ENCODE peak calls at places on chromosome 5, in four cellular contexts. One of them, this sample, is unnamed.

GRCh38 chr5:173283318-173284288 is 44.6 kb downstream of the STC2 start:
- DNase-seq in small intestine: peak; percentile 51
- DNase-seq in CD8-positive, alpha-beta memory T cell: peak; percentile 15
- DNase-seq in activated CD4-positive, alpha-beta T cell treated with anti-CD3 and anti-CD28 coated beads, Interleukin-2, amount 50 U/mL, for 4 hours: peak; percentile 52
- DNase-seq in this sample: peak; percentile 51

GRCh38 chr5:132251220-132251725 is 6.2 kb upstream of the PDLIM4 start:
- DNase-seq in small intestine: no peak
- DNase-seq in CD8-positive, alpha-beta memory T cell: no peak
- DNase-seq in activated CD4-positive, alpha-beta T cell treated with anti-CD3 and anti-CD28 coated beads, Interleukin-2, amount 50 U/mL, for 4 hours: no peak
- DNase-seq in this sample: no peak

GRCh38 chr5:140989254-140989653 is 23.0 kb downstream of the PCDHAC2 start:
- DNase-seq in small intestine: no peak
- DNase-seq in CD8-positive, alpha-beta memory T cell: no peak
- DNase-seq in activated CD4-positive, alpha-beta T cell treated with anti-CD3 and anti-CD28 coated beads, Interleukin-2, amount 50 U/mL, for 4 hours: no peak
- DNase-seq in this sample: no peak

GRCh38 chr5:118553662-118554061 is 434.7 kb downstream of the DTWD2 start:
- DNase-seq in small intestine: no peak
- DNase-seq in CD8-positive, alpha-beta memory T cell: no peak
- DNase-seq in activated CD4-positive, alpha-beta T cell treated with anti-CD3 and anti-CD28 coated beads, Interleukin-2, amount 50 U/mL, for 4 hours: no peak
- DNase-seq in this sample: no peak

GRCh38 chr5:124453221-124454032 is 293.0 kb downstream of the ZNF608 start:
- DNase-seq in small intestine: no peak
- DNase-seq in CD8-positive, alpha-beta memory T cell: no peak
- DNase-seq in activated CD4-positive, alpha-beta T cell treated with anti-CD3 and anti-CD28 coated beads, Interleukin-2, amount 50 U/mL, for 4 hours: no peak
- DNase-seq in this sample: no peak

GRCh38 chr5:5341531-5342292 is 80.8 kb upstream of the ICE1 start:
- DNase-seq in small intestine: no peak
- DNase-seq in CD8-positive, alpha-beta memory T cell: no peak
- DNase-seq in activated CD4-positive, alpha-beta T cell treated with anti-CD3 and anti-CD28 coated beads, Interleukin-2, amount 50 U/mL, for 4 hours: no peak
- DNase-seq in this sample: no peak

GRCh38 chr5:145531038-145531734 is 304.0 kb downstream of the PRELID2 start:
- DNase-seq in small intestine: peak; percentile 87
- DNase-seq in CD8-positive, alpha-beta memory T cell: no peak
- DNase-seq in activated CD4-positive, alpha-beta T cell treated with anti-CD3 and anti-CD28 coated beads, Interleukin-2, amount 50 U/mL, for 4 hours: no peak
- DNase-seq in this sample: no peak

GRCh38 chr5:140635291-140636257 is 2.6 kb upstream of the CD14 start:
- DNase-seq in small intestine: no peak
- DNase-seq in CD8-positive, alpha-beta memory T cell: no peak
- DNase-seq in activated CD4-positive, alpha-beta T cell treated with anti-CD3 and anti-CD28 coated beads, Interleukin-2, amount 50 U/mL, for 4 hours: no peak
- DNase-seq in this sample: no peak

GRCh38 chr5:673140-673836 is 19.9 kb downstream of the TPPP start:
- DNase-seq in small intestine: no peak
- DNase-seq in CD8-positive, alpha-beta memory T cell: no peak
- DNase-seq in activated CD4-positive, alpha-beta T cell treated with anti-CD3 and anti-CD28 coated beads, Interleukin-2, amount 50 U/mL, for 4 hours: no peak
- DNase-seq in this sample: no peak

GRCh38 chr5:80055491-80056170 is 20.5 kb downstream of the THBS4 start:
- DNase-seq in small intestine: peak; percentile 1
- DNase-seq in CD8-positive, alpha-beta memory T cell: no peak
- DNase-seq in activated CD4-positive, alpha-beta T cell treated with anti-CD3 and anti-CD28 coated beads, Interleukin-2, amount 50 U/mL, for 4 hours: no peak
- DNase-seq in this sample: no peak

GRCh38 chr5:168307022-168307421 is 15.6 kb downstream of the WWC1 start:
- DNase-seq in small intestine: no peak
- DNase-seq in CD8-positive, alpha-beta memory T cell: no peak
- DNase-seq in activated CD4-positive, alpha-beta T cell treated with anti-CD3 and anti-CD28 coated beads, Interleukin-2, amount 50 U/mL, for 4 hours: no peak
- DNase-seq in this sample: no peak

GRCh38 chr5:143402464-143403356 is 776 bp downstream of the NR3C1 start:
- DNase-seq in small intestine: peak; percentile 53
- DNase-seq in CD8-positive, alpha-beta memory T cell: peak; percentile 49
- DNase-seq in activated CD4-positive, alpha-beta T cell treated with anti-CD3 and anti-CD28 coated beads, Interleukin-2, amount 50 U/mL, for 4 hours: peak; percentile 32
- DNase-seq in this sample: peak; percentile 37

GRCh38 chr5:16701134-16702094 is 84.6 kb upstream of the RETREG1 start:
- DNase-seq in small intestine: peak; percentile 85
- DNase-seq in CD8-positive, alpha-beta memory T cell: no peak
- DNase-seq in activated CD4-positive, alpha-beta T cell treated with anti-CD3 and anti-CD28 coated beads, Interleukin-2, amount 50 U/mL, for 4 hours: no peak
- DNase-seq in this sample: no peak

GRCh38 chr5:123474238-123474637 is 37.7 kb upstream of the CSNK1G3 start:
- DNase-seq in small intestine: no peak
- DNase-seq in CD8-positive, alpha-beta memory T cell: no peak
- DNase-seq in activated CD4-positive, alpha-beta T cell treated with anti-CD3 and anti-CD28 coated beads, Interleukin-2, amount 50 U/mL, for 4 hours: no peak
- DNase-seq in this sample: no peak

GRCh38 chr5:33422191-33422590 is 18.6 kb upstream of the TARS1 start:
- DNase-seq in small intestine: no peak
- DNase-seq in CD8-positive, alpha-beta memory T cell: no peak
- DNase-seq in activated CD4-positive, alpha-beta T cell treated with anti-CD3 and anti-CD28 coated beads, Interleukin-2, amount 50 U/mL, for 4 hours: no peak
- DNase-seq in this sample: no peak

GRCh38 chr5:137141779-137142178 is 357.3 kb downstream of the SPOCK1 start:
- DNase-seq in small intestine: no peak
- DNase-seq in CD8-positive, alpha-beta memory T cell: no peak
- DNase-seq in activated CD4-positive, alpha-beta T cell treated with anti-CD3 and anti-CD28 coated beads, Interleukin-2, amount 50 U/mL, for 4 hours: no peak
- DNase-seq in this sample: no peak

GRCh38 chr5:1975406-1975715 is 92.6 kb upstream of the IRX4 start:
- DNase-seq in small intestine: peak; percentile 46
- DNase-seq in CD8-positive, alpha-beta memory T cell: no peak
- DNase-seq in activated CD4-positive, alpha-beta T cell treated with anti-CD3 and anti-CD28 coated beads, Interleukin-2, amount 50 U/mL, for 4 hours: no peak
- DNase-seq in this sample: no peak

GRCh38 chr5:31781772-31782171 is 142.8 kb downstream of the PDZD2 start:
- DNase-seq in small intestine: no peak
- DNase-seq in CD8-positive, alpha-beta memory T cell: no peak
- DNase-seq in activated CD4-positive, alpha-beta T cell treated with anti-CD3 and anti-CD28 coated beads, Interleukin-2, amount 50 U/mL, for 4 hours: no peak
- DNase-seq in this sample: no peak

GRCh38 chr5:42629284-42629683 is 127.3 kb upstream of the CCDC152 start:
- DNase-seq in small intestine: no peak
- DNase-seq in CD8-positive, alpha-beta memory T cell: no peak
- DNase-seq in activated CD4-positive, alpha-beta T cell treated with anti-CD3 and anti-CD28 coated beads, Interleukin-2, amount 50 U/mL, for 4 hours: no peak
- DNase-seq in this sample: no peak

GRCh38 chr5:1151316-1151715 is 39.5 kb upstream of the SLC12A7 start:
- DNase-seq in small intestine: no peak
- DNase-seq in CD8-positive, alpha-beta memory T cell: no peak
- DNase-seq in activated CD4-positive, alpha-beta T cell treated with anti-CD3 and anti-CD28 coated beads, Interleukin-2, amount 50 U/mL, for 4 hours: no peak
- DNase-seq in this sample: no peak

GRCh38 chr5:66642538-66642937 is 46.3 kb downstream of the MAST4 start:
- DNase-seq in small intestine: no peak
- DNase-seq in CD8-positive, alpha-beta memory T cell: no peak
- DNase-seq in activated CD4-positive, alpha-beta T cell treated with anti-CD3 and anti-CD28 coated beads, Interleukin-2, amount 50 U/mL, for 4 hours: no peak
- DNase-seq in this sample: no peak

This sample was measured in activated T-helper 9 cell treated with anti-CD3 and anti-CD28 coated beads, Interleukin-2, amount 50 U/mL, for 16 hours.